ENCODE peak calls at places on chromosomes 6 and 20, in nine cellular contexts. Z is heart right ventricle, M is left ventricle myocardium inferior, J is GM12865, E is mesenchymal stem cell, D is AG04450, G is fibroblast of mammary gland, S is BJ, P is fibroblast of lung. Q is an unnamed sample.

GRCh38 chr20:4637081-4637797 is 84.5 kb upstream of the PRND start:
- DNase-seq in J (no peak), D (no peak), M (no peak), Z (no peak), E (peak), S (no peak), P (no peak), G (peak), Q (no peak)

GRCh38 chr20:45138451-45139300 is 14.4 kb upstream of the WFDC12 start:
- DNase-seq in G (peak), E (no peak), P (no peak), D (no peak), J (peak), M (peak), Z (peak), S (no peak), Q (no peak)

GRCh38 chr6:133368664-133369063 is 127.5 kb downstream of the EYA4 start:
- DNase-seq in E (no peak), G (no peak), M (no peak), P (peak), S (no peak), J (no peak), Z (no peak), D (no peak), Q (no peak)

GRCh38 chr6:32666420-32667300 is at the start of gene HLA-DQB1:
- DNase-seq in S (no peak), D (no peak), M (no peak), J (peak), E (peak), G (peak), Z (no peak), P (peak), Q (peak)

GRCh38 chr6:79425589-79426311 is 111.5 kb downstream of the LCA5 start:
- DNase-seq in S (no peak), E (no peak), M (no peak), P (no peak), Z (no peak), G (no peak), D (no peak), J (no peak), Q (no peak)

GRCh38 chr20:14334306-14334930 is 3.0 kb downstream of the FLRT3 start:
- DNase-seq in G (peak), Z (no peak), J (peak), S (no peak), D (peak), P (peak), M (no peak), E (peak), Q (no peak)

GRCh38 chr20:4509825-4510522 is 211.7 kb upstream of the PRND start:
- DNase-seq in P (no peak), D (no peak), G (peak), J (no peak), Z (no peak), M (no peak), E (no peak), S (no peak), Q (no peak)

GRCh38 chr6:125858427-125859320 is 67.9 kb downstream of the NCOA7 start:
- DNase-seq in E (peak), S (no peak), Z (no peak), D (peak), P (peak), M (no peak), J (peak), G (peak), Q (peak)

GRCh38 chr6:134551245-134551960 is 233.5 kb upstream of the SGK1 start:
- DNase-seq in P (peak), Z (no peak), M (no peak), G (peak), D (peak), J (no peak), E (peak), S (peak), Q (no peak)

GRCh38 chr6:168192195-168192900 is 113.3 kb upstream of the FRMD1 start:
- DNase-seq in P (no peak), G (no peak), E (no peak), S (no peak), Z (no peak), M (no peak), J (no peak), D (no peak), Q (peak)

GRCh38 chr6:7112741-7113313 is 5.1 kb downstream of the RREB1 start:
- DNase-seq in J (peak), Z (peak), P (no peak), D (no peak), M (no peak), S (no peak), G (no peak), E (peak), Q (no peak)

GRCh38 chr20:62820208-62820961 is 3.5 kb downstream of the COL9A3 start:
- DNase-seq in G (no peak), J (no peak), D (no peak), E (no peak), Z (no peak), S (no peak), M (no peak), P (no peak), Q (no peak)

GRCh38 chr20:57514273-57514751 is 10.6 kb downstream of the CTCFL start:
- DNase-seq in S (no peak), M (peak), D (peak), J (peak), P (peak), E (peak), G (peak), Z (peak), Q (peak)

GRCh38 chr6:125250511-125250910 is 51.3 kb downstream of the HDDC2 start:
- DNase-seq in G (no peak), Z (no peak), E (no peak), D (no peak), S (no peak), M (no peak), J (no peak), P (no peak), Q (no peak)

GRCh38 chr6:48826884-48827701 is 636.0 kb downstream of the MMUT start:
- DNase-seq in D (peak), E (peak), Z (no peak), G (peak), J (peak), M (no peak), S (peak), P (peak), Q (peak)

GRCh38 chr6:150694889-150695288 is 95.2 kb downstream of the PLEKHG1 start:
- DNase-seq in P (no peak), D (no peak), E (no peak), G (no peak), Z (no peak), M (no peak), J (no peak), S (no peak), Q (no peak)

GRCh38 chr6:36318690-36319435 is 17.8 kb downstream of the BNIP5 start:
- DNase-seq in P (no peak), M (no peak), Z (no peak), J (no peak), E (no peak), G (no peak), D (no peak), S (no peak), Q (no peak)

GRCh38 chr6:11279213-11279780 is 46.8 kb upstream of the NEDD9 start:
- DNase-seq in Z (no peak), J (no peak), E (no peak), P (peak), G (peak), M (no peak), D (no peak), S (no peak), Q (peak)

GRCh38 chr20:61835301-61835700 is 230.4 kb downstream of the TAF4 start:
- DNase-seq in E (no peak), G (no peak), J (no peak), Z (no peak), P (no peak), M (no peak), S (no peak), D (no peak), Q (no peak)

GRCh38 chr20:35055445-35056276 is 36.9 kb downstream of the TRPC4AP start:
- DNase-seq in P (no peak), E (peak), S (peak), D (no peak), M (no peak), J (peak), G (no peak), Z (no peak), Q (no peak)

GRCh38 chr6:1608976-1609661 is 596 bp upstream of the FOXC1 start:
- DNase-seq in J (no peak), Z (peak), D (no peak), P (no peak), S (no peak), E (no peak), M (no peak), G (no peak), Q (peak)
- H3K4me3 ChIP-seq in J (peak), Z (peak), D (peak), P (no peak), S (peak), E (peak), M (peak), G (peak), Q (peak)

DNA sequence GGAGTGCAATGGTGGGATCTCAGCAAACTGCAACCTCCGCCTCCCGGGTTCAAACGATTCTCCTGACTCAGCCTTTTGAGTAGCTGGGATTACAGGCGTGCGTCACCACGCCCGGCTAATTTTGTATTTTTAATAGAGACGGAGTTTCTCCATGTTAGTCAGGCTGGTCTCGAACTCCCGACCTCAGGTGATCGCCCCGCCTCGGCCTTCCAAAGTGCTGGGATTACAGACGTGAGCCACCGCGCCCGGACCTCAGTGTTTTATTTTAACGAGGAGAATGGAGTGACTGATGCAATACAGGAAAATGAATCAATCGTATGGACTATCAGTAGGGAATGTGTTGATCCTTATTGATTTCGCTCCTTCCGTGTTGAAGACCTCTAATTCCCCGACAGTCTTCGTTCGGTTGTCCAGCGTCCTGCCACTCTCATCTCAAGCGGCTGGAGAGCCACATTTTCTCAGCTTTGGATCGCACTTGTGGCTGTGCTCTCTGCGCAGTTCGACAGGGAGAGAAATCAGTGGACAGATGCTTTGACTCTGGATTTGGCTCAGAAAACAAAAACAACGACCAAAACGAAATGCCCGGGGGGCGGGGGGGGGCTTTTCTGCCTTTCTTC is 166.2 kb downstream of the TRIM27 start:
- DNase-seq in M (no peak), E (no peak), G (no peak), J (no peak), P (no peak), Z (no peak), D (no peak), S (no peak), Q (no peak)
- H3K4me3 ChIP-seq in M (no peak), E (no peak), G (no peak), J (no peak), P (no peak), Z (no peak), D (no peak), S (no peak), Q (no peak)

GRCh38 chr20:47392015-47392720 is 35.7 kb upstream of the ZMYND8 start:
- DNase-seq in S (peak), M (peak), G (peak), Z (no peak), J (peak), P (peak), E (peak), D (peak), Q (no peak)

GRCh38 chr20:47392721-47393073 is 36.2 kb upstream of the ZMYND8 start:
- DNase-seq in P (no peak), M (no peak), S (no peak), G (peak), Z (no peak), J (no peak), D (no peak), E (peak), Q (no peak)

GRCh38 chr20:47396762-47397476 is 40.4 kb upstream of the ZMYND8 start:
- DNase-seq in Z (no peak), S (no peak), E (peak), D (no peak), J (no peak), P (peak), G (no peak), M (no peak), Q (no peak)

GRCh38 chr20:47389867-47390347 is 33.4 kb upstream of the ZMYND8 start:
- DNase-seq in M (no peak), D (no peak), Z (no peak), S (peak), J (peak), P (peak), G (peak), E (peak), Q (no peak)

DNA sequence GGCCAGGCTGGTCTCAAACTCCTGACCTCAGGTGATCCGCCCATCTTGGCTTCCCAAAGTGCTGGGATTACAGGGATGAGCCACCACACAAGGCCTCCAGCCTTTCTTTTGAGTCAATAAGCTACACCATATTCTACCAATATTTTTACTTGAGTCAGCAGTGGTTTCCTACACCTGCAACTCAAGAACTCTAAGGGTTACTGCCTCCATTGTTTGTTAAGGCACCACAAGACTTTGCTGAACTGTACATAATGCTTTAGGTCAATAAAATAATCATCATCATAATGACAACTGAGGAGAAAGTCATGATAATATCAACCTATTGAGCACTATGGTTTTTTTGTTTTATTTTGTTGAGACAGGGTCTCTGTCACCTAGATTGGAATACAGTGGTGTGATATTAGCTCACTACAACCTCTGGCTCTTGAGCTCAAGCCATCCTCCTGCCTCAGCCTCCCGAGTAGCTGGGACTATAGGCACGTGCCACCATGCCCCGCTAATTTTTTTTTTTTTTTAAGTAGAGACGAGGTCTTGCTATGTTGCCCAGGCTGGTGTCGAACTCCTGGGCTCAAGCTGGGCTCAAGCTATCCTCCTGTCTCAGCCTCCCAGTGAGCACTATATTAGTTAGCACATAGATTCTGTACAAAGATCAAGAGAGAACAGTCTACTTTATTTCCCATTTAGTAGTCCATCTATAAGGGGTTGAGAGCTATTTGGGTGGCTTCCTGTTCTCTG is 34.9 kb upstream of the ZMYND8 start:
- DNase-seq in J (no peak), S (no peak), P (no peak), D (no peak), E (no peak), M (no peak), Z (no peak), G (no peak), Q (no peak)
- H3K4me3 ChIP-seq in J (no peak), S (no peak), P (no peak), D (no peak), E (no peak), M (no peak), Z (no peak), G (no peak), Q (no peak)

DNA sequence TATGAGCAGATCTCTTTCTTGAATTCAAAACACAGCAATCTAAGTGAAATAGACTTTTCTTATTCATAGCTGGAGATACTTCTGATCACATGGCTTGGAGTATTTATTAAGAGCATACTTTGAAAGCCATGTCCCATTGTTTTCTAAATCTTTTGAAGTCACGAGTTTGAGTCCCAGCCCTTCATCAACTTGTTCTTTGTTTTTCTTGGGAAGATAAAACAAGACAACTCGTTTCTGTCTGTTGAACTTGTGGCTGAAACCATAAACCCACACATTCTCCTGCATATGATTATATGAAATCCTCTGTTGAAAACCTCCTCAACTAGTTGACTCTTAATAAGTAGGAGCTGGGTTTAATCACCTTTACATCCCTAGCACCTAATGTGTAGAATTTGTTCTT is 3.3 kb downstream of the RNF144B start:
- DNase-seq in G (no peak), E (no peak), Z (no peak), J (no peak), S (no peak), M (no peak), D (no peak), P (no peak), Q (no peak)
- H3K4me3 ChIP-seq in G (no peak), E (no peak), Z (peak), J (no peak), S (no peak), M (peak), D (no peak), P (no peak), Q (no peak)

GRCh38 chr6:116877743-116878142 is 701 bp downstream of the RFX6 start:
- DNase-seq in E (no peak), D (no peak), M (no peak), P (no peak), G (no peak), Z (no peak), S (no peak), J (no peak), Q (no peak)
- H3K4me3 ChIP-seq in E (no peak), D (no peak), M (no peak), P (no peak), G (no peak), Z (no peak), S (no peak), J (no peak), Q (no peak)

GRCh38 chr6:164023535-164023934 is 609.0 kb downstream of the QKI start:
- DNase-seq in Z (no peak), J (no peak), E (no peak), P (no peak), M (no peak), S (no peak), G (no peak), D (no peak), Q (no peak)
- H3K4me3 ChIP-seq in Z (no peak), J (no peak), E (no peak), P (no peak), M (peak), S (no peak), G (no peak), D (no peak), Q (no peak)

DNA sequence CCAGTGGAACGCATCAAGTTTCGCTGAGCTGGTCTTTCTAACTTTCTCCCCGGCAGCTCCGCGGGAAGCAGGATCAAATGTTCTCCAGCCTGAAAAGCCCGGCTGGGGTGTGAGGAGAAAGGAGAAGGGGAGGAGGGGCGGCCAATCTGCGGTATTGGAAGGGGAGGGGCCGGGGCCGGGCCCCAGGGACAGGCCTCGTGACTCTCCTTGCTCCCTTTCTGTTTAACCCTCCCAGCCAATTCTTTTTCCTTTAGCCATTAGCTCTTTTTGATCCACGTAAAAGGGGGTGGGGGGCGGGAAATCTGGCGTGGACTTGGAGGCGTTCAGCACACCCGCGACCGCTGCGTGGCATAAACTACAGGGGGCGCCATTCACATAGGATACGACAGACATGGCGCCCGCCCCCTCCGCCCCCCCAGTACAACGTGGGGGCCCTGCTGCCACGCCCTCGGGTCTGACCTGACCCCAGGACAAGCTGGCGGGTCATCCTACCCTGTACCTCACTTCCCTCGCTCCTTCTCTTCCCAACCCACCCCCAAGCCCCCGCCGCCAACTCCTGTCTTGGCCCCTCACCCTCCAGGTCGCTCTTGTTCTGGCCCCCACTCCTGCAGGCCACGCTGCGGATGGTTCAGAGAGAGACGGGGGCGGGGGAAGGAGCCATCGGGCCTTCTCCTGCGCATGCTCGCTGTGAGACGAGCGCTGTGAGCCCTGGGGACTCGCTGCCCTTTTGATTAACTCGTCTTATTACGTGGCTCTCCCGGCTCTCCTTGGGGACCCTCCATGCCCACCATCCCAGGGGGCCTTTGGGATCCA is 7.8 kb upstream of the MDGA1 start:
- DNase-seq in M (peak), Z (peak), G (peak), D (no peak), J (peak), E (peak), P (peak), S (no peak), Q (peak)
- H3K4me3 ChIP-seq in M (peak), Z (peak), G (peak), D (peak), J (peak), E (peak), P (no peak), S (peak), Q (peak)